ENCODE peak calls at places on chromosomes 2 and 18, in nine cellular contexts. E is GM23248, Q is neural progenitor cell, B is SK-N-SH, V is GM23338, X is HCT116, O is MM.1S, I is hepatocyte, P is PC-3. J is an unnamed sample.
A peak's percentile ranks its signal among the peaks of the same experiment; 100 is the strongest.

GRCh38 chr2:182894174-182894573 is 27.7 kb upstream of the FRZB start:
- DNase-seq in I (no peak), V (no peak), O (no peak), E (peak; percentile 15), B (no peak), Q (no peak), P (no peak), X (no peak), J (no peak)

GRCh38 chr2:225761396-225761795 is 361.9 kb downstream of the NYAP2 start:
- DNase-seq in Q (no peak), P (peak; percentile 14), V (no peak), O (no peak), B (no peak), I (no peak), E (no peak), X (no peak), J (no peak)

GRCh38 chr2:24743914-24744313 is 49.3 kb downstream of the PTRHD1 start:
- DNase-seq in E (no peak), Q (peak; percentile 12), O (no peak), B (no peak), P (no peak), X (no peak), I (no peak), V (no peak), J (no peak)

GRCh38 chr2:158013791-158014190 is 87.9 kb upstream of the UPP2 start:
- DNase-seq in O (peak; percentile 36), Q (no peak), I (peak; percentile 21), B (no peak), X (no peak), V (no peak), P (no peak), E (no peak), J (no peak)

GRCh38 chr2:20457027-20457426 is 10.2 kb downstream of the RHOB start:
- DNase-seq in E (peak; percentile 61), P (no peak), O (no peak), V (no peak), Q (no peak), I (peak; percentile 37), B (no peak), X (no peak), J (no peak)

GRCh38 chr2:249538-250042 is 14.2 kb downstream of the SH3YL1 start:
- DNase-seq in B (no peak), I (no peak), P (no peak), Q (no peak), V (no peak), X (no peak), E (no peak), O (no peak), J (no peak)

GRCh38 chr2:85772019-85772745 is 18.4 kb downstream of the ATOH8 start:
- DNase-seq in E (peak; percentile 99), B (peak; percentile 96), O (no peak), X (peak; percentile 73), Q (peak; percentile 75), V (peak; percentile 74), I (peak; percentile 95), P (peak; percentile 97), J (no peak)

GRCh38 chr2:169106563-169107545 is 37.5 kb downstream of the DHRS9 start:
- DNase-seq in O (no peak), P (no peak), X (no peak), Q (no peak), V (no peak), B (no peak), E (no peak), I (no peak), J (no peak)

DNA sequence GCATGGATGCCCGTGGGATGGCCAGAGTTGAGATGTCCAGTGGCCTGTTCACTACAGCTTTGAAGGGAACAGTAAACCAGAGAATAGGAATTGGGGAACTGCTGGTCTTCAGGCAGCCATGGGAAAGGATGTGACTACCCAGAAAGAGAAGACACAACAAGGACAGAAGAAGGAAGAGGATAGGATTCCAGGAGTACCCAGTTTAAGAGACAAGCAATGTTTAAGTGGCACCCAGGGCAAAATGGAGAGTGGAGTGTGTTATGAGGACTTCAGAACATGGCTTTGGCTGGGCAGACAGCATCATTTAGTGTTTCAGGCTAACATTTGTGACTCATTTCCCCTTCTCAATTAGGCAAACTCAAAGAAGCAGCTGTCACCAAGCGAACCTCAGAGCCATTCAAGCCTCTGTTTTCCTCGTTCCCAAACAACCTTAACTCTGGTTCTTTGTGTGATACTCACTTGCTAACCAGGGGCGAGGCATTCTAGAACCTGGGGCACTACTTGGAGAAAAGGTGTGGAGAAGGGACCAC is 4.0 kb upstream of the FAM124B start:
- DNase-seq in I (no peak), E (peak; percentile 37), O (no peak), Q (no peak), P (no peak), X (no peak), B (no peak), V (no peak), J (no peak)
- H2AFZ ChIP-seq in I (no peak overlapping the region), E (no peak overlapping the region), O (no peak overlapping the region), Q (no peak overlapping the region), P (no peak overlapping the region), X (no peak overlapping the region), B (no peak overlapping the region), V (no peak overlapping the region), J (peak overlapping the region; percentile 27)

GRCh38 chr18:11899063-11899462 is 9.1 kb downstream of the MPPE1 start:
- DNase-seq in X (no peak), I (no peak), V (no peak), Q (no peak), E (no peak), B (no peak), P (no peak), O (no peak), J (no peak)

GRCh38 chr18:11905613-11906012 is 2.5 kb downstream of the MPPE1 start:
- DNase-seq in E (no peak), Q (no peak), B (no peak), P (no peak), O (no peak), X (no peak), I (no peak), V (peak; percentile 31), J (no peak)

GRCh38 chr18:11902522-11903292 is 5.4 kb downstream of the MPPE1 start:
- DNase-seq in E (peak; percentile 39), Q (no peak), P (peak; percentile 37), V (peak; percentile 27), X (no peak), I (no peak), B (no peak), O (no peak), J (no peak)

GRCh38 chr18:11897781-11898180 is 10.3 kb downstream of the MPPE1 start:
- DNase-seq in E (no peak), P (no peak), X (no peak), V (no peak), I (no peak), Q (no peak), O (no peak), B (no peak), J (no peak)

DNA sequence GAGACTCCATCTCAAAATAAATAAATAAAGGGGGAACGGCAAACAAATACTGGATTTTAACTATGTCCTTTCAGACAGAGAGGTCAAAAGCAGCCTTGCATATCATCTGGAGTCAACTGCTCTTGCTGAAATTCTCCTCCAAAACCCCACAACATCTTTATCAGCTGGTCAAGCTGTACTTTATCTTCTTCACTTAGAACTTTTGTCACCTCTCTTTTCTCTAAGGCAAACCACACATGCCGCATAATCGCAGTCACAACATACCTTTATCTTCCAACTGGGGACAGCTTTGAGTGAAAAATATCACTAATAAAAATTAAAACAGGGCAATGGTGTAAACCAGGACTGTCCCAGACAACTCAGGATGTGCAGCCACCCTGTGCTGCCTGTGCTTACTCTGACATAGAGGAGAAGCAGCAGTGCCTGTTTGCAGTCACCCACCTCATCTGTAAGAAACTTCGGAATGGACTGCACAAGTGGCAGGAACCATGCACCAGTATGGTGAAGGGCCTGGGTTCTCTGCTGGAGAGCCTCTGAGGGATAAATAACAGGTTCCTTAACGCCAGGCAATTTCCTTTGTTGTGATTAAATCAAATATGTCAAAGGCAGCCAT is 6.2 kb downstream of the MPPE1 start:
- DNase-seq in Q (no peak), B (no peak), X (no peak), E (no peak), P (no peak), O (no peak), I (no peak), V (no peak), J (no peak)
- TF ChIP-seq EZH2phosphoT487 in Q (no peak), B (no peak), X (no peak), E (no peak), P (no peak), O (no peak), I (no peak), V (no peak), J (no peak)

DNA sequence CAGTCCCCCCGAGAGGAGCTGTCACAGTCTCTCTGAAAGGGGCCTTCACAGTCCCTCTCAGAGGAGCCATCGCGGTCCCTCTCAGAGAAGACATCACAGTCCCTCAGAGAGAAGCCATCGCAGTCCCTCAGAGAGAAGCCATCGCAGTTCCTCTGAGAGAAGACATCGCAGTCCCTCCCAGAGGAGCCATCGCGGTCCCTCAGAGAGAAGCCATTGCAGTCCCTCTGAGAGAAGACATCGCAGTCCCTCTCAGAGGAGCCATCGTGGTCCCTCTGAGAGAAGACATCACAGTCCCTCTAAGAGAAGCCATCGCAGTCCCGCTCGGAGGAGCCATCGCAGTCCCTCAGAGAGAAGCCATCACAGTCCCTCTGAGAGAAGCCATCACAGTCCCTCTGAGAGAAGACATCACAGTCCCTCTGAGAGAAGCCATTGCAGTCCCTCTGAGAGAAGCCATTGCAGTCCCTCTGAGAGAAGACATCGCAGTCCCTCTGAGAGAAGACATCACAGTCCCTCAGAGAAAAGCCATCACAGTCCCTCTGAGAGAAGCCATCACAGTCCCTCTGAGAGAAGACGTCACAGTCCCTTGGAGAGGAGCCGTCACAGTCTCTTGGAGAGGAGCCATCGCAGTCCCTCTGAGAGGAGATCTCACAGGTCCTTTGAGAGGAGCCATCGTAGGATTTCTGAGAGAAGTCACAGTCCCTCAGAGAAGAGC is 1.3 kb upstream of the ZNF512 start:
- DNase-seq in P (no peak), X (no peak), V (no peak), E (no peak), O (no peak), I (no peak), B (no peak), Q (no peak), J (no peak)
- H2AFZ ChIP-seq in P (no peak overlapping the region), X (no peak overlapping the region), V (peak overlapping the region; percentile 93), E (peak overlapping the region; percentile 89), O (peak overlapping the region; percentile 100), I (no peak overlapping the region), B (no peak overlapping the region), Q (no peak overlapping the region), J (peak overlapping the region; percentile 99)

GRCh38 chr2:205030695-205031094 is 485.4 kb downstream of the PARD3B start:
- DNase-seq in Q (no peak), E (no peak), X (no peak), V (no peak), P (no peak), I (no peak), B (no peak), O (no peak), J (no peak)

GRCh38 chr2:205032093-205032551 is 486.8 kb downstream of the PARD3B start:
- DNase-seq in V (no peak), O (no peak), I (no peak), P (no peak), X (no peak), E (no peak), Q (no peak), B (no peak), J (no peak)

GRCh38 chr2:205033431-205033830 is 488.2 kb downstream of the PARD3B start:
- DNase-seq in V (no peak), B (no peak), P (no peak), E (no peak), X (no peak), Q (no peak), O (no peak), I (no peak), J (no peak)

DNA sequence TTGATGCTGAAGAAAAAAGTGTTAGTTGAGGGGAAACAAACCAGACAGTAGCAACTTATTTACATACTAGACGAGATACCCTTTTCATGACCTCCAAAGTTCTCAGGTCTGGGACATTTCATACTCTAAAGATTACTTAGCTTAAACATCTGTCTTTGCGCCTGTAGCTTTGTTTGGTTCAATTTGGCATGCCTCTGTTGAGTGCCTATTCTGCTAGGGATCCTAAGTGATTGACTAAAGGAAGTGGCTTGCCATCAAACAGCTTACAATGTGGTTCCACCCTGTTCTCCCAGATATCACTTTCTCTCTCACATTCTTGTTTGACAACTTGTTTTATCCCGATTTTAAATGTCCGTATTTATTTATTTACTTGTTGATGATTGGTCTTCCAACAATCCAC is 488.8 kb downstream of the PARD3B start:
- DNase-seq in Q (no peak), I (no peak), B (no peak), P (peak; percentile 22), V (no peak), E (no peak), O (no peak), X (no peak), J (no peak)
- TF ChIP-seq EZH2phosphoT487 in Q (no peak), I (no peak), B (no peak), P (no peak), V (no peak), E (no peak), O (no peak), X (no peak), J (no peak)

J was measured in OCI-LY7.